ENCODE peak calls at places on chromosomes 11 and 22, in five cellular contexts. V is suprapubic skin, L is tibial nerve, W is mammary epithelial cell, A is upper lobe of left lung. N is an unnamed sample.

GRCh38 chr11:3710485-3711259 is 39.5 kb upstream of the CHRNA10 start:
- DNase-seq in A (no peak), V (no peak), L (no peak), W (no peak), N (no peak)

GRCh38 chr11:75298191-75298590 is 53.3 kb downstream of the ARRB1 start:
- DNase-seq in A (no peak), W (no peak), V (no peak), L (no peak), N (no peak)

GRCh38 chr22:18110194-18110943 is at the start of gene TUBA8:
- DNase-seq in A (peak; percentile 88), L (no peak), V (peak; percentile 87), W (peak; percentile 25), N (no peak)

GRCh38 chr11:72352859-72353551 is 81.3 kb downstream of the CLPB start:
- DNase-seq in V (no peak), L (no peak), A (no peak), W (peak; percentile 10), N (no peak)

GRCh38 chr22:20137113-20137512 is 5.5 kb downstream of the ZDHHC8 start:
- DNase-seq in A (peak; percentile 76), W (no peak), L (no peak), V (no peak), N (no peak)

GRCh38 chr22:47918936-47919505 is 1156.6 kb downstream of the TBC1D22A start:
- DNase-seq in W (no peak), V (no peak), L (no peak), A (peak; percentile 48), N (no peak)

GRCh38 chr22:37025500-37026070 is 6.0 kb downstream of the MPST start:
- DNase-seq in V (no peak), A (no peak), L (no peak), W (no peak), N (no peak)

GRCh38 chr22:45268167-45268957 is 16.4 kb upstream of the UPK3A start:
- DNase-seq in V (no peak), A (peak; percentile 76), W (no peak), L (no peak), N (no peak)

GRCh38 chr11:60912223-60912850 is 1.6 kb upstream of the TMEM109 start:
- DNase-seq in V (no peak), A (no peak), L (no peak), W (no peak), N (no peak)

GRCh38 chr11:100515087-100515486 is 172.0 kb upstream of the ARHGAP42 start:
- DNase-seq in A (no peak), L (no peak), V (no peak), W (peak; percentile 56), N (no peak)

GRCh38 chr11:106961518-106961917 is 56.8 kb downstream of the GUCY1A2 start:
- DNase-seq in A (no peak), V (no peak), L (no peak), W (peak; percentile 7), N (no peak)

GRCh38 chr22:25447689-25448434 is 116.6 kb upstream of the GRK3 start:
- DNase-seq in V (peak; percentile 90), W (peak; percentile 80), A (peak; percentile 96), L (peak; percentile 77), N (peak; percentile 92)

GRCh38 chr11:126060651-126061220 is 1.9 kb downstream of the CDON start:
- DNase-seq in A (no peak), L (no peak), W (no peak), V (no peak), N (no peak)

GRCh38 chr11:82883853-82884252 is 16.4 kb downstream of the PRCP start:
- DNase-seq in V (no peak), A (no peak), W (no peak), L (no peak), N (no peak)

GRCh38 chr22:37088108-37088605 is 21.4 kb downstream of the TMPRSS6 start:
- DNase-seq in V (no peak), L (no peak), W (peak; percentile 72), A (no peak), N (no peak)

GRCh38 chr11:104090767-104091166 is 54.3 kb downstream of the DDI1 start:
- DNase-seq in V (no peak), L (no peak), W (no peak), A (no peak), N (no peak)

GRCh38 chr11:85867751-85868150 is 12.6 kb downstream of the CCDC83 start:
- DNase-seq in V (no peak), L (no peak), W (no peak), A (no peak), N (no peak)

GRCh38 chr22:25413620-25414019 is 150.9 kb upstream of the GRK3 start:
- DNase-seq in W (no peak), V (no peak), L (no peak), A (no peak), N (no peak)

GRCh38 chr11:126664193-126664592 is 308.7 kb downstream of the ST3GAL4 start:
- DNase-seq in V (no peak), W (no peak), L (no peak), A (no peak), N (no peak)

GRCh38 chr22:48661984-48662383 is 1165.7 kb downstream of the BRD1 start:
- DNase-seq in W (no peak), V (no peak), A (no peak), L (no peak), N (no peak)

GRCh38 chr22:41596776-41597634 is 7.4 kb upstream of the PMM1 start:
- DNase-seq in W (peak; percentile 66), V (no peak), L (no peak), A (no peak), N (no peak)

DNA sequence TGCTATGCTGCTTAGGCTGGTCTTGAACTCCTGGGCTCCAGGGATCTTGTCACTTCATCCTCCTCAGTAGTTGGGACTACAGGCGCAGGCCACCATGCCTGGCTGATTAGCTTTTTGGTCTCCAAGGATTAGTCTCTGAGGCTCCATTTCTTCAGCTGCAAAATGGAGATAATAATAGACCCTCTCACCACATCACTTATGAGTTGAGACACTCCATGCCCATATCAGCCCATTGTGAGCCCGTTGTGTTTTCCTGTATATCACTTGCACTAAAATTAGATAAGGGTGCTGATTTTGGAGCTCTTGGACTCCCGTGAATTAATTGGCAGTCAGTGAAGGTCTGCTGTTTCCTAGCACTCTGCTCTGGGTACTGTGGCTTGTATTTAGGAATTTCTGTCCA is 36.0 kb downstream of the DEPDC5 start:
- DNase-seq in V (no peak), W (no peak), L (no peak), A (no peak), N (no peak)
- H3K27ac ChIP-seq in V (no peak overlapping the region), W (no peak overlapping the region), L (no peak overlapping the region), A (no peak overlapping the region), N (no peak overlapping the region)

GRCh38 chr11:66070604-66071325 is 693 bp downstream of the PACS1 start:
- DNase-seq in A (peak; percentile 91), W (peak; percentile 54), V (peak; percentile 89), L (no peak), N (no peak)

GRCh38 chr11:66073669-66074068 is 3.6 kb downstream of the PACS1 start:
- DNase-seq in A (no peak), W (no peak), V (no peak), L (no peak), N (no peak)

GRCh38 chr11:66069715-66070603 is at the start of gene PACS1:
- DNase-seq in A (peak; percentile 97), V (peak; percentile 86), W (peak; percentile 48), L (peak; percentile 58), N (no peak)

GRCh38 chr11:66072518-66072917 is 2.4 kb downstream of the PACS1 start:
- DNase-seq in A (no peak), L (no peak), W (no peak), V (no peak), N (no peak)

DNA sequence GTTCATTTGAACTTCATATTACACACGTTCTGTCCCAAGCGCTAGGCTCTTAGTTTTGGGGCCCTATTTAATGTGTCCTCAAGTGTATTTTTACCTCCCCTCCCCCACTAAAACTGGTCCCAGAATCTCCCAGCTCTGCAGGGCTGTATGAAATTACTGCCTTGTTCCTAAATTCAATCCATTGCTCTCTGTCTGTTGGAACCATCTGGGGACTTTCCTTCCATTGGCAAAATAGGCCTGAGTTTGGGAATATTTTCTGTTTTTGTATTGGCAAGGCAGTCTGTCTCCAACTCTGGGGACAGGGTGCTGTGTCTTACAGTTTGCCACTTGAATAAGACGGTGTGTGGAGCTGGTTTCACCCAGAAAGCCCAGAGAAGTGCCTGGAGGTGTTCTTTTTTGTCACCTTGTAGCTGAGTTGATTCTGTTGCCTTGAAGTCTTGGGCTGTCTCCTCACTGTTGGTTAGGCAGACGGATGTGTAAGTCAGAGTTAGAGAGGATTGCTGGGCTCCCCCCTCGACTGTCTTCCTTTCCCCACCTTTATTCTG is 1.3 kb downstream of the PACS1 start:
- DNase-seq in L (no peak), V (no peak), A (no peak), W (peak; percentile 19), N (no peak)
- H3K4me3 ChIP-seq in L (peak overlapping the region; percentile 78), V (peak overlapping the region; percentile 88), A (peak overlapping the region; percentile 96), W (peak overlapping the region; percentile 76), N (peak overlapping the region; percentile 97)

GRCh38 chr11:64100782-64101358 is 65.0 kb downstream of the MACROD1 start:
- DNase-seq in V (no peak), L (no peak), W (no peak), A (no peak), N (no peak)

GRCh38 chr11:64098318-64098831 is 62.6 kb downstream of the FLRT1 start:
- DNase-seq in W (no peak), V (no peak), A (no peak), L (no peak), N (no peak)

GRCh38 chr11:64097468-64098317 is 62.0 kb downstream of the FLRT1 start:
- DNase-seq in L (no peak), V (no peak), W (no peak), A (no peak), N (no peak)

GRCh38 chr11:64100345-64100744 is 64.6 kb downstream of the FLRT1 start:
- DNase-seq in W (no peak), V (no peak), A (peak; percentile 30), L (no peak), N (no peak)

DNA sequence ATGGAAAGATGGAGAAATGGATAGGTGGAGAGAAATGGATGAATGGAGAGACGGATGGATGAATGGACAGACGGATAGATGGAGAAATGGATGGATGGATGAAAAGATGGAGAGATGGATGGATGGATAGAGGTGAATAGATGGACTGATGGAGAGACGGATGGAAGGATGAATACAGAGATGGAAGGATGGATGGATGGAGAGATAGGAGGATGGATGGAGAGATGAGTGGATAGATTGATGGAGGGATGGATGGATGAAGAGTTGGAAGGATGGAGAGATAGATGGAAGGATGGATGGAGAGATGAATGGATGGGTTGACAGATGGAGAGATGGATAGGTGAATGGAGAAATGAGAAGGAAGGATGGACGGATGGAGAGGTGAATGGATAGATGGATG is 63.7 kb downstream of the FLRT1 start:
- DNase-seq in V (no peak), W (no peak), A (no peak), L (no peak), N (no peak)
- H3K27ac ChIP-seq in V (no peak overlapping the region), W (no peak overlapping the region), A (no peak overlapping the region), L (no peak overlapping the region), N (no peak overlapping the region)

DNA sequence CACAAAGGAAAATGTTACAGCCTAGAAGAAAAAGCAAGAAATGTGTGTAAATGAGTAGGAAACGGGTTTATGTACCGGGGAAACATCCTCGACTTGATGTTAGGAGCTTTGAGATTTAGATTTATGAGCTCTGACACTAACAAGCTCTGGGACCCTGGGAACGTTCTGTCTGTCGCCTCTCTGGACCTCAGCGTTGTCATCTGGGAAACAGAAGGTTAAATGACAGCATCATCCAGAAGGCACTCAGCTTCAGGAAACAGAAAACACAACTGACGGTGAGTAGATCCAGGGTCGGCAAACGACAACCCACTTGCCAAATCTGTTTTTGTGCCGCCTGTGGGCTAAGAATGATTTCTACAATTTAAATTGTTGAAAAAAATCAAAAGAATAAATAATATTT is 46.9 kb upstream of the SYT13 start:
- DNase-seq in L (no peak), V (no peak), W (no peak), A (no peak), N (no peak)
- H3K4me3 ChIP-seq in L (no peak overlapping the region), V (no peak overlapping the region), W (no peak overlapping the region), A (peak overlapping the region; percentile 33), N (peak overlapping the region; percentile 53)